ENCODE peak calls at places on chromosome 15, in four cellular contexts. G is PC-3, W is cardiac muscle cell, F is brain microvascular endothelial cell. H is an unnamed sample.
A peak's percentile ranks its signal among the peaks of the same experiment; 100 is the strongest.

GRCh38 chr15:22866066-22866465 is 27.6 kb downstream of the NIPA2 start:
- DNase-seq in G (peak; percentile 16), W (peak; percentile 65), F (peak; percentile 74), H (no peak)

GRCh38 chr15:82045179-82045891 is 483 bp downstream of the MEX3B start:
- DNase-seq in G (no peak), W (peak; percentile 61), F (peak; percentile 41), H (peak; percentile 10)

GRCh38 chr15:68843425-68844311 is 23.0 kb upstream of the ANP32A start:
- DNase-seq in G (peak; percentile 4), W (peak; percentile 27), F (peak; percentile 1), H (peak; percentile 8)

GRCh38 chr15:41897327-41897726 is 3.5 kb upstream of the SPTBN5 start:
- DNase-seq in G (no peak), W (no peak), F (no peak), H (no peak)

GRCh38 chr15:47184405-47185221 is 532.7 kb upstream of the SEMA6D start:
- DNase-seq in G (no peak), W (peak; percentile 13), F (peak; percentile 2), H (peak; percentile 34)

GRCh38 chr15:62063851-62064635 is 2.7 kb upstream of the C2CD4A start:
- DNase-seq in G (peak; percentile 55), W (peak; percentile 26), F (peak; percentile 18), H (peak; percentile 63)

GRCh38 chr15:84915011-84915958 is 30.8 kb downstream of the SLC28A1 start:
- DNase-seq in G (peak; percentile 91), W (peak; percentile 78), F (peak; percentile 94), H (peak; percentile 67)

GRCh38 chr15:78325092-78325843 is 14.9 kb upstream of the CRABP1 start:
- DNase-seq in G (no peak), W (peak; percentile 33), F (no peak), H (peak; percentile 42)

GRCh38 chr15:57160823-57161560 is 215.3 kb upstream of the CGNL1 start:
- DNase-seq in G (peak; percentile 50), W (no peak), F (peak; percentile 61), H (peak; percentile 22)

GRCh38 chr15:85956515-85957275 is 123.0 kb upstream of the AGBL1 start:
- DNase-seq in G (no peak), W (no peak), F (no peak), H (no peak)

GRCh38 chr15:78055923-78056713 is 21.4 kb downstream of the TBC1D2B start:
- DNase-seq in G (peak; percentile 50), W (no peak), F (no peak), H (peak; percentile 30)

GRCh38 chr15:58387130-58387529 is 44.7 kb upstream of the LIPC start:
- DNase-seq in G (peak; percentile 37), W (peak; percentile 46), F (peak; percentile 15), H (peak; percentile 53)

GRCh38 chr15:89857673-89858072 is 36.1 kb downstream of the AP3S2 start:
- DNase-seq in G (no peak), W (no peak), F (no peak), H (no peak)

GRCh38 chr15:74722591-74722990 is 2.7 kb downstream of the CYP1A1 start:
- DNase-seq in G (no peak), W (no peak), F (no peak), H (no peak)
- H3K27me3 ChIP-seq in G (no peaks in the 10 kb centered on the region), W (peaks cover 9% of the 10 kb centered on the region), F (peaks cover 6% of the 10 kb centered on the region), H (peaks cover 42% of the 10 kb centered on the region)

GRCh38 chr15:74025436-74025835 is 30.9 kb downstream of the PML start:
- DNase-seq in G (no peak), W (peak; percentile 43), F (peak; percentile 25), H (no peak)
- H3K27ac ChIP-seq in G (no peak overlapping the region), W (no peak overlapping the region), F (no peak overlapping the region), H (no peak overlapping the region)

GRCh38 chr15:74137544-74137920 is 7.1 kb downstream of the ISLR2 start:
- DNase-seq in G (no peak), W (no peak), F (no peak), H (no peak)
- H3K27me3 ChIP-seq in G (no peaks in the 10 kb centered on the region), W (peaks cover 40% of the 10 kb centered on the region), F (peaks cover 26% of the 10 kb centered on the region), H (peaks cover 95% of the 10 kb centered on the region)

GRCh38 chr15:80929689-80930088 is 59.9 kb downstream of the MESD start:
- DNase-seq in G (no peak), W (no peak), F (peak; percentile 17), H (no peak)

GRCh38 chr15:80931721-80932609 is 57.7 kb downstream of the MESD start:
- DNase-seq in G (no peak), W (no peak), F (no peak), H (no peak)

GRCh38 chr15:80932989-80933388 is 56.6 kb downstream of the MESD start:
- DNase-seq in G (no peak), W (peak; percentile 61), F (peak; percentile 14), H (no peak)

GRCh38 chr15:80929225-80929624 is 60.4 kb downstream of the MESD start:
- DNase-seq in G (peak; percentile 36), W (peak; percentile 58), F (peak; percentile 46), H (peak; percentile 33)

GRCh38 chr15:80931191-80931590 is 58.4 kb downstream of the MESD start:
- DNase-seq in G (peak; percentile 45), W (peak; percentile 65), F (no peak), H (no peak)
- H3K27ac ChIP-seq in G (no peak overlapping the region), W (no peak overlapping the region), F (no peak overlapping the region), H (no peak overlapping the region)

GRCh38 chr15:70449311-70450141 is 313.8 kb downstream of the UACA start:
- DNase-seq in G (no peak), W (no peak), F (no peak), H (no peak)

GRCh38 chr15:70450142-70450443 is 313.3 kb downstream of the UACA start:
- DNase-seq in G (no peak), W (no peak), F (no peak), H (no peak)

GRCh38 chr15:70447927-70448698 is 315.2 kb downstream of the UACA start:
- DNase-seq in G (no peak), W (peak; percentile 40), F (no peak), H (no peak)

GRCh38 chr15:70447081-70447480 is 316.3 kb downstream of the UACA start:
- DNase-seq in G (no peak), W (no peak), F (no peak), H (no peak)

GRCh38 chr15:70447511-70447910 is 315.8 kb downstream of the UACA start:
- DNase-seq in G (no peak), W (no peak), F (no peak), H (peak; percentile 36)
- H3K27me3 ChIP-seq in G (peaks cover 15% of the 10 kb centered on the region), W (peaks cover 20% of the 10 kb centered on the region), F (peaks cover 54% of the 10 kb centered on the region), H (peaks cover 72% of the 10 kb centered on the region)

GRCh38 chr15:48604567-48604966 is 40.9 kb downstream of the FBN1 start:
- DNase-seq in G (no peak), W (peak; percentile 62), F (no peak), H (no peak)

GRCh38 chr15:48603123-48603500 is 42.4 kb downstream of the FBN1 start:
- DNase-seq in G (peak; percentile 4), W (peak; percentile 47), F (no peak), H (no peak)

GRCh38 chr15:48603922-48604321 is 41.6 kb downstream of the FBN1 start:
- DNase-seq in G (no peak), W (no peak), F (no peak), H (peak; percentile 43)

GRCh38 chr15:48601095-48601494 is 44.4 kb downstream of the FBN1 start:
- DNase-seq in G (no peak), W (no peak), F (no peak), H (no peak)

GRCh38 chr15:48602358-48603122 is 43.0 kb downstream of the FBN1 start:
- DNase-seq in G (peak; percentile 4), W (peak; percentile 90), F (peak; percentile 48), H (peak; percentile 34)
- H3K27ac ChIP-seq in G (no peak overlapping the region), W (no peak overlapping the region), F (peak overlapping the region; percentile 85), H (no peak overlapping the region)

H was measured in foreskin keratinocyte.